ENCODE peak calls at places on chromosomes 6 and 20, in eight cellular contexts. B, S, P, U, I, L, O and X are unnamed samples.

GRCh38 chr20:56870271-56870670 is 241.2 kb downstream of the TFAP2C start:
- DNase-seq in B (no peak), S (no peak), P (no peak), U (no peak), I (no peak), L (no peak), O (no peak), X (no peak)

GRCh38 chr20:48983423-48984400 is 62.2 kb downstream of the ARFGEF2 start:
- DNase-seq in B (peak; percentile 91), S (peak; percentile 79), P (peak; percentile 86), U (no peak), I (peak; percentile 20), L (peak; percentile 63), O (no peak), X (peak; percentile 71)

GRCh38 chr20:53194891-53195290 is 222.7 kb downstream of the TSHZ2 start:
- DNase-seq in B (no peak), S (no peak), P (no peak), U (no peak), I (no peak), L (no peak), O (no peak), X (no peak)

GRCh38 chr6:139852484-139853140 is 478.2 kb upstream of the CITED2 start:
- DNase-seq in B (peak; percentile 93), S (peak; percentile 32), P (peak; percentile 74), U (no peak), I (no peak), L (no peak), O (peak; percentile 19), X (no peak)

GRCh38 chr6:128932061-128932460 is 49.1 kb downstream of the LAMA2 start:
- DNase-seq in B (peak; percentile 61), S (peak; percentile 10), P (peak; percentile 23), U (no peak), I (no peak), L (no peak), O (no peak), X (no peak)

GRCh38 chr6:131787955-131788712 is 19.7 kb upstream of the ENPP1 start:
- DNase-seq in B (peak; percentile 72), S (no peak), P (no peak), U (no peak), I (peak; percentile 27), L (no peak), O (no peak), X (no peak)

GRCh38 chr6:22326500-22326899 is 29.7 kb upstream of the PRL start:
- DNase-seq in B (no peak), S (no peak), P (no peak), U (no peak), I (no peak), L (no peak), O (no peak), X (no peak)

GRCh38 chr20:20821496-20822260 is 109.2 kb upstream of the RALGAPA2 start:
- DNase-seq in B (no peak), S (no peak), P (no peak), U (no peak), I (no peak), L (no peak), O (no peak), X (no peak)

GRCh38 chr6:163999475-164000125 is 585.1 kb downstream of the QKI start:
- DNase-seq in B (no peak), S (no peak), P (peak; percentile 9), U (no peak), I (no peak), L (no peak), O (no peak), X (no peak)

GRCh38 chr6:27392623-27393022 is 4.1 kb downstream of the ZNF391 start:
- DNase-seq in B (no peak), S (no peak), P (no peak), U (no peak), I (no peak), L (no peak), O (no peak), X (no peak)
- TF ChIP-seq CTCF in B (no peak), S (no peak), P (no peak), U (no peak), I (no peak), L (no peak), O (no peak), X (no peak)

DNA sequence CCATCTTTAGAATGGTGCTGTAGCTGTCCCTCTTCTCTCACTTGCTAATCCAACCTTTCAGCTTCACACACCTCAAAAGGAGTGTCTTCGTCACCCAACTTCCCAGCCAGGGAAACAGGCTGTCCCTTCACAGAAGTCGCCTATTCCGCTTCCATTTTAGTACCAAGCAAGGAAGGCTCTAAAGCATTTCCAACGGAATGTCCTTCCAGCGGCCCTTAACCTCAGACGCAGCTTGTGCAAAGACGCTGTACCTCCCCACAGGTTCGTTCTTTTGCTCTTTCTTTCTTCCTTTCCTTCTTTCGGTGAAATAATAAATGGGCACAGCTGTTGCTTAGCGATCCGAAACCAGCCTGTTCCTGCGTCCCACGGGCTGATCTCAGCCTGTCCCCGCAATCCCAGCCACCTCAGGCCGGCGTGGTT is 1.5 kb downstream of the PTPRT start:
- DNase-seq in B (no peak), S (no peak), P (no peak), U (no peak), I (no peak), L (no peak), O (no peak), X (no peak)
- H3K4me3 ChIP-seq in B (no peak overlapping the region), S (no peak overlapping the region), P (no peak overlapping the region), U (no peak overlapping the region), I (peak overlapping the region; percentile 24), L (peak overlapping the region; percentile 23), O (no peak overlapping the region), X (no peak overlapping the region)

DNA sequence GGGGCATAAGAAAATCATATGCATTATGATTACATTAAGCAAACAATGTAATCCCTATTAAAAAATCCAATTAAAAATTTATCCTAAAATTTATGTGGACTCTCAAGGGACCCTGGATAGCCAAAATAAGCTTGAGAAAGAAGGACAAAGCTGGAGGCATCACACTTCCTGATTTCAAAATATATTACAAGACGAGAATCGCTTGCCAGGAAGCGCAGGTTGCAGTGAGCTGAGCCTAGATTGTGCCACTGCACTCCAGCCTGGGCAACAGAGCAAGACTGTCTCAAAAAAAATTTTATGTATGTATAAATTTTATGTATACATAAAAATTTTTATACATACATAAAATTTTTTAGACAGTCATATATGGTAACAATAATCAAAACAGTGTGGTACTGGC is 48.5 kb upstream of the GCNT2 start:
- DNase-seq in B (no peak), S (no peak), P (no peak), U (peak; percentile 63), I (no peak), L (no peak), O (no peak), X (no peak)
- TF ChIP-seq CTCF in B (no peak), S (no peak), P (no peak), U (no peak), I (no peak), L (no peak), O (no peak), X (no peak)

DNA sequence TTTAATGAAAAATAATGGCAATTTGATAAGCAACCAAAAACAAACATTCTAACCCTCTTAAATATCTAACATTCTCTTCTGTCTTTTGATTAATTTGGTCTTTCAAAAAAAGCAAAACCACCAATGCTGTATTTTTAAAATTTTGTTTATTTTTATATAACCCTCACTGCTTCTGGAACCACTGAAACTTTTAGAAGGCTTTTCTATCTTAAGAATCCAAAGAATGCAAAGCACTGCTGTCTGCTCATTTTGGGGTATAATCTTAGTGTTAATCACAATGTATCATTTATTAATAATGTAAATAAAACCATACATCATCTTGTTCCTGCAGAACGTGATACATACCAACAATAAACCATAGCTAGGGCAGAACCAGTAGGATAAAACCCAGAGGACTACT is 14.0 kb downstream of the STK38 start:
- DNase-seq in B (peak; percentile 34), S (no peak), P (no peak), U (no peak), I (no peak), L (no peak), O (no peak), X (no peak)
- H3K4me3 ChIP-seq in B (no peak overlapping the region), S (no peak overlapping the region), P (no peak overlapping the region), U (no peak overlapping the region), I (no peak overlapping the region), L (no peak overlapping the region), O (no peak overlapping the region), X (no peak overlapping the region)

DNA sequence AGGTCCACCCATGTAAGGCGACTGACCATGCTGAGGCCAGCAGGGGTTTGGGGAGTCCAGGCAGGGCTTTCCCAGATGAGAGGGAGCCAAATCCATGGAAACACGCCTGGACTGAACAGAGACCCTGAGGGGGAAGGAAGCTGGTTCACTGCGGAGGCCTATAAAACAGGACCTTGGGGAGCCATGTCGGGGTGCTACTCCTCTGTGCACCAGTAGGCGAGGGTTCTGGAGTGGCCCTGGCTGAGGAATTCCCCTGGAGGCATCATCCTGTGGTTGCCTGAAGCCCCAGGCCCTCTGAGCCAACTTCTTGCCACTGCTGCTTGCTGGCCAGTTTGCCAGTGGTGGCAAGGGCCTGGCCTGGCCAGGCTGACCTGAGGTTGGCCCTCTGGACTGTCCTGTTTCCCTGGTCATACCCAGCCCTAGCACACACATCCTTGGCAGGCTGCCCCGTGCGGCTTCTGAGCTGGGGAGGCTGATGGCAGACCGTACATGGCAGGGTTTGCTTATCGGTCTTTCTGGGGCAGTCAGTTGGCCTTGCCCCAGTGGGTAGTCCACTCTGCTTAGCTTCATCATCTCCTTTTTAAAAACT is 2.2 kb upstream of the LRRN4 start:
- DNase-seq in B (no peak), S (no peak), P (no peak), U (no peak), I (no peak), L (no peak), O (no peak), X (no peak)
- TF ChIP-seq CTCF in B (no peak), S (no peak), P (no peak), U (no peak), I (no peak), L (no peak), O (no peak), X (no peak)

DNA sequence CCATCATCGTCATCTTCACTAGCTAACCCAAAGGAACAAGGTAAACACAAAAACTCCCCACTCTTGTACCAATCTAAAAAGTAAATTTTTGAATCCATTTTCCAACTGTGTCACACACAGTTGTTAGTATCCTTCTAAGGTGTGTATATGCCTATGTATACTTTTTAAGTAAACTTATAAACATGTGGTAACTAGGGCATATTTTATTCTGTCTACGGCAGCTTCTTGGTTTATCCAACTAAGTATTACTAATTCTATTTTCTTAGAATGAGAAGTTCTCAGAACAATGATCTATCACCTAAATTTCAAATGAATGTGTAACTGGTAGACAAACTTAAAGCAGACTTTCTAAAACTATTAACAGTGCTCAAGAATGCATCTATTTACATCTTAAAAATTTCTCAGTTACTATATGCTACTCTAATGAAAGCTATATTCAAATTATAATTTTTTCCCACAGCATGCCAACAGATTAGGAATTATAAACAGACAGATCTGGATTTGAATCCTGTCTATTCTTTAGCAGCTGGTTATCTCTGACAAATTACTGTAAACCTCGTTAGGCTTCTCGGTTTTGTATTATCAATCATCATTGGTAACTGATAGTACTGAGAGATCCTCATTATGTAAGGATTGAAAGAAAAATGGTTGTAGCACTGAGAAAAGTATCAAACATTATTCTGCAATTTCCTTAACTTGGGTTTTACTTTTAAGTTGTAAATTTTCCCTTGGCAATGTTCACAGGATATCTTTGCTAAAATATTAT is 1.7 kb upstream of the PLN start:
- DNase-seq in B (no peak), S (no peak), P (no peak), U (no peak), I (no peak), L (no peak), O (no peak), X (no peak)
- H3K4me3 ChIP-seq in B (no peak overlapping the region), S (no peak overlapping the region), P (no peak overlapping the region), U (no peak overlapping the region), I (peak overlapping the region; percentile 60), L (no peak overlapping the region), O (no peak overlapping the region), X (no peak overlapping the region)